ENCODE peak calls at places on chromosomes 7 and 10, in eight cellular contexts. Z is substantia nigra; N is kidney; W is effector memory CD4-positive, alpha-beta T cell; K is neural progenitor cell; H is CD8-positive, alpha-beta memory T cell; M is testis; C is mesendoderm. A is an unnamed sample.

GRCh38 chr10:49012603-49013002 is 73.0 kb upstream of the LRRC18 start:
- DNase-seq in Z (no peak), N (no peak), W (no peak), K (no peak), H (no peak), M (no peak), C (peak), A (no peak)

GRCh38 chr7:112449353-112449752 is 907 bp upstream of the IFRD1 start:
- DNase-seq in Z (no peak), N (no peak), W (no peak), K (no peak), H (no peak), M (no peak), C (no peak), A (no peak)

GRCh38 chr7:157699357-157700013 is 362.7 kb downstream of the DNAJB6 start:
- DNase-seq in Z (no peak), N (no peak), W (no peak), K (no peak), H (no peak), M (peak), C (no peak), A (no peak)

GRCh38 chr10:77357611-77358010 is 280.0 kb downstream of the KCNMA1 start:
- DNase-seq in Z (no peak), N (no peak), W (no peak), K (no peak), H (no peak), M (no peak), C (no peak), A (peak)

GRCh38 chr7:151310578-151310977 is 31.0 kb upstream of the NUB1 start:
- DNase-seq in Z (no peak), N (no peak), W (no peak), K (no peak), H (no peak), M (no peak), C (no peak), A (no peak)

GRCh38 chr10:7407368-7408002 is 3.3 kb downstream of the SFMBT2 start:
- DNase-seq in Z (no peak), N (peak), W (no peak), K (peak), H (no peak), M (no peak), C (peak), A (no peak)

GRCh38 chr10:86900955-86901354 is 56.5 kb downstream of the MMRN2 start:
- DNase-seq in Z (peak), N (no peak), W (no peak), K (no peak), H (no peak), M (peak), C (no peak), A (no peak)

GRCh38 chr10:3873728-3874461 is 88.9 kb upstream of the KLF6 start:
- DNase-seq in Z (no peak), N (no peak), W (no peak), K (peak), H (peak), M (no peak), C (peak), A (no peak)

GRCh38 chr10:124612611-124613498 is 131.3 kb downstream of the FAM53B start:
- DNase-seq in Z (no peak), N (no peak), W (no peak), K (peak), H (peak), M (peak), C (peak), A (no peak)

GRCh38 chr7:36473454-36474282 is 84.0 kb downstream of the ANLN start:
- DNase-seq in Z (peak), N (no peak), W (no peak), K (peak), H (no peak), M (peak), C (peak), A (peak)

GRCh38 chr10:102644066-102644645 is at the start of gene TRIM8:
- DNase-seq in Z (no peak), N (peak), W (peak), K (peak), H (peak), M (no peak), C (peak), A (no peak)

GRCh38 chr7:113756250-113756649 is 162.6 kb downstream of the PPP1R3A start:
- DNase-seq in Z (no peak), N (no peak), W (no peak), K (no peak), H (no peak), M (no peak), C (no peak), A (no peak)

GRCh38 chr7:121485457-121486243 is 89.5 kb upstream of the FAM3C start:
- DNase-seq in Z (no peak), N (no peak), W (no peak), K (no peak), H (no peak), M (no peak), C (no peak), A (no peak)

GRCh38 chr7:31948041-31948440 is 122.2 kb downstream of the PDE1C start:
- DNase-seq in Z (no peak), N (no peak), W (no peak), K (no peak), H (no peak), M (no peak), C (no peak), A (no peak)

GRCh38 chr10:16832351-16833080 is 15.3 kb upstream of the RSU1 start:
- DNase-seq in Z (no peak), N (no peak), W (no peak), K (no peak), H (no peak), M (no peak), C (no peak), A (peak)

GRCh38 chr10:11162828-11163599 is 145.3 kb downstream of the CELF2 start:
- DNase-seq in Z (no peak), N (no peak), W (peak), K (no peak), H (peak), M (peak), C (no peak), A (no peak)

GRCh38 chr7:69295971-69296370 is 302.3 kb upstream of the AUTS2 start:
- DNase-seq in Z (no peak), N (no peak), W (no peak), K (no peak), H (no peak), M (no peak), C (no peak), A (no peak)

GRCh38 chr10:110725809-110726641 is 81.9 kb downstream of the RBM20 start:
- DNase-seq in Z (no peak), N (no peak), W (no peak), K (no peak), H (no peak), M (no peak), C (peak), A (no peak)

DNA sequence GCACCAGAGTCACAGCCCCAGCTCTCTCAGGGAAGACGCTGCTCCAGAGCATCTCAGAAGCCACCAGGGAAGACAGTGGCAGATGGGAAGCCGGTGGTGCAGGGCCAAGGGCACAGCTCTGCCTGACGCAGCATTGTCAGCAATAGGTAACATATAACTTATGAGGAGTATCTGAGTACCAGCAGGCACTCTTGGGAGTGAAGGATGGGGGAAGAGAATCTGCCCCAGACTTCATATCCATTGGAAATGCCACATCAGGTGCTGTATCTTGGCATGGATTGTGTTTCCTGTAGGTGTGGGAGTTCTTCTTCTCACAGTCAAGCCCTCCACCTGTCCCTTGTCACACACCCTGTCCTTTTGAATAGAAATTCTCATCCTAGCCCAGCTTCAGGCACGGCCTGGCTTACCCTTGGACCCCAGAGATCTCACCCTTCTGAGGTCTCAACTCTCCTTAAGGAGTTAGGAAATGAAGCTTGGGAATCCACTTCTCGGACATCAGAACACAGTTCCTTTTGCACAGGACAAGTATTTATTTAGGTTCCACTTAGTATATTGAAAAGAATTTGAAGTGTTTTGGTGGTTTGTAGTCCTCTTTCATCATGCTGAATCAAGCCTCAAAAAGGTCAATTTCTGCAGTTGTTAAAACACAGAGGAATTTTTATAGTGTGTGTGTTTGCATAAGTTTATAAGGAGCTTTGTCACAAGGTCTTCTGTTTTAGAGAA is 9.9 kb downstream of the EPDR1 start:
- DNase-seq in Z (no peak), N (no peak), W (no peak), K (no peak), H (no peak), M (no peak), C (no peak), A (peak)
- H3K27ac ChIP-seq in Z (no peak), N (no peak), W (no peak), K (no peak), H (no peak), M (peak), C (no peak), A (no peak)

GRCh38 chr10:71990706-71991269 is 26.6 kb downstream of the CHST3 start:
- DNase-seq in Z (no peak), N (no peak), W (no peak), K (no peak), H (no peak), M (no peak), C (no peak), A (no peak)
- H3K27ac ChIP-seq in Z (peak), N (no peak), W (no peak), K (no peak), H (no peak), M (no peak), C (no peak), A (no peak)

GRCh38 chr10:58662314-58662713 is 149.6 kb downstream of the BICC1 start:
- DNase-seq in Z (no peak), N (no peak), W (no peak), K (no peak), H (no peak), M (no peak), C (no peak), A (no peak)
- H3K27ac ChIP-seq in Z (no peak), N (no peak), W (no peak), K (no peak), H (no peak), M (no peak), C (no peak), A (peak)

GRCh38 chr7:74176555-74176954 is 2.4 kb downstream of the EIF4H start:
- DNase-seq in Z (no peak), N (no peak), W (no peak), K (no peak), H (no peak), M (no peak), C (no peak), A (no peak)
- H3K27ac ChIP-seq in Z (no peak), N (no peak), W (no peak), K (no peak), H (no peak), M (no peak), C (no peak), A (no peak)

DNA sequence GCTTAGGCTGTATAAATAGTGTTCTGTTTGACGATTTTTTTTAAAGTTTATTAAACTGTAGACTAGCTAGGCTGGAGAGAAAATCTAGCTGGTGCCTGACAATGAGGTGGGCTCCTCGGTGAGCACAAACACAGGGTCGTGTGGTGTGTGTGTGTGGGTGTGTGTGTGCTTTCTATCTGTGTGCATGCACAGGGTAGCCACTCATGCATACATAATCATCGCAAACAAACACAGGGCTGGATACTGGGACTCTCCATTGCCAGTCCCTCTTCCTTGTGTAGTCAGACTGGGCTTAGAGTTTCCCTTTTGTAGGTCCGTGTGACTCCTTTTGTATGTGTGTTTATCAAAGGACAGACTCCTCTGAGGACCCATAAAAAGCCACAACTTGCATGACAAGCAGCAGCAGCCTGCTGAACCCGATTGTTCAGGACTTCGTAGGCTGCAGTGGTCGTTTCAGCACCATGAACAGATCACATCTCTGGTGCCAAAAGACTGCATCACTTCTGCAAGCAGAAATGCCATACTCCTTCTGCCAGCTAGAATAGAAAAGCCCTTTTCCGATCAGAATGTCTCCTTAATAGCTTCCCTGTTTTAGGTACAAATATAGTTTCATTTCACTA is 855 bp downstream of the VSTM2A start:
- DNase-seq in Z (no peak), N (no peak), W (no peak), K (peak), H (no peak), M (peak), C (peak), A (no peak)
- H3K27ac ChIP-seq in Z (no peak), N (no peak), W (no peak), K (no peak), H (no peak), M (no peak), C (no peak), A (no peak)

GRCh38 chr10:103739039-103739764 is 116.2 kb downstream of the SH3PXD2A start:
- DNase-seq in Z (no peak), N (no peak), W (no peak), K (peak), H (no peak), M (peak), C (peak), A (peak)
- H3K27ac ChIP-seq in Z (no peak), N (no peak), W (no peak), K (no peak), H (no peak), M (no peak), C (no peak), A (peak)

GRCh38 chr10:122338609-122339441 is 35.7 kb upstream of the PLEKHA1 start:
- DNase-seq in Z (no peak), N (no peak), W (no peak), K (no peak), H (no peak), M (no peak), C (no peak), A (no peak)
- H3K27ac ChIP-seq in Z (peak), N (no peak), W (no peak), K (no peak), H (no peak), M (no peak), C (no peak), A (no peak)

GRCh38 chr10:79318369-79318768 is 28.9 kb upstream of the PPIF start:
- DNase-seq in Z (no peak), N (peak), W (no peak), K (no peak), H (no peak), M (no peak), C (no peak), A (no peak)

GRCh38 chr10:79319372-79319771 is 27.9 kb upstream of the PPIF start:
- DNase-seq in Z (no peak), N (peak), W (no peak), K (no peak), H (no peak), M (no peak), C (no peak), A (no peak)

GRCh38 chr10:79314761-79315601 is 32.3 kb upstream of the PPIF start:
- DNase-seq in Z (no peak), N (no peak), W (no peak), K (no peak), H (no peak), M (no peak), C (no peak), A (no peak)

GRCh38 chr10:79315602-79315920 is 31.7 kb upstream of the PPIF start:
- DNase-seq in Z (no peak), N (no peak), W (no peak), K (no peak), H (no peak), M (no peak), C (no peak), A (no peak)

GRCh38 chr10:79316671-79317431 is 30.4 kb upstream of the PPIF start:
- DNase-seq in Z (no peak), N (no peak), W (no peak), K (no peak), H (no peak), M (no peak), C (no peak), A (peak)
- H3K27ac ChIP-seq in Z (no peak), N (no peak), W (no peak), K (no peak), H (no peak), M (no peak), C (peak), A (peak)

GRCh38 chr10:5550621-5551530 is 26.1 kb downstream of the CALML3 start:
- DNase-seq in Z (no peak), N (peak), W (no peak), K (no peak), H (no peak), M (no peak), C (no peak), A (no peak)

GRCh38 chr10:5551531-5552375 is 27.0 kb downstream of the CALML3 start:
- DNase-seq in Z (no peak), N (peak), W (no peak), K (no peak), H (no peak), M (no peak), C (no peak), A (no peak)

GRCh38 chr10:5549462-5550249 is 24.9 kb downstream of the CALML3 start:
- DNase-seq in Z (no peak), N (no peak), W (no peak), K (no peak), H (no peak), M (no peak), C (no peak), A (no peak)

GRCh38 chr10:5547934-5548660 is 23.3 kb downstream of the CALML3 start:
- DNase-seq in Z (no peak), N (peak), W (no peak), K (no peak), H (no peak), M (no peak), C (no peak), A (peak)

DNA sequence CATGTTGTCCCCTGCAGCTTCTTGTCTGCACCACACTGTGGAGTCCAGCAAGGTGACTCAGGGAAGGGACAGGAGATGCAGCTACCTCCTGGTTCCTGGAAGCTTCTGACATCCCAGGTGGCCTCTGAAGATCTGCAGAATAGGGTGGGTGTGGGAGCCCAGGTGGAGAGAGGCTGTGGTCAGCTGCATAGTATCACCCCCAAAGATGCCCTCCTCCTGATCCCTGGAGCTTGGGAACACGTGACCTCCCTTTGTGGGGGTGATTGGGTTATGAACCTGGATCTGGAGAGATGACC is 25.4 kb downstream of the CALML3 start:
- DNase-seq in Z (no peak), N (no peak), W (no peak), K (no peak), H (no peak), M (no peak), C (no peak), A (no peak)
- H3K27ac ChIP-seq in Z (no peak), N (no peak), W (no peak), K (no peak), H (no peak), M (no peak), C (no peak), A (no peak)

DNA sequence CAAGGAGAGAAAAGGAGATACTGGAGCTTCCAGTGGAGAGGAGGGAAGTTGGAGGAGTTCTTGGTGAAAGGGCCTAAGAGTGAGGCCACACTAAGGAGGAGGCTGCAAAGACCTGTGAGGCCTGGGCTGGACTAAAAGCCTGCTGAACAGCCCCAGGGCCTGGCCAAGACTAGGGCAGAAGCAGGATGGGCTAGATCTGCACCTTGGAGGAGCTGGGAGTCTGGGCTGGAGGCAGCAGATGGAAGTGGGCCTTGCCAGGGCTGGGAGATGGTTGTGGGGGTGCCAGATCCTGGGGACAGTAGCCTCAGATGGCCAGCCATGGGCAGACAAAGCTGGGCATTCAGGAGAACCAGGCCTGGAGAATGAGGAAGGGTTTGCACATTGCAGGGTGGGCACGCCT is 6.5 kb upstream of the PURB start:
- DNase-seq in Z (no peak), N (no peak), W (no peak), K (no peak), H (no peak), M (no peak), C (no peak), A (no peak)
- H3K27ac ChIP-seq in Z (peak), N (no peak), W (peak), K (no peak), H (peak), M (no peak), C (no peak), A (no peak)

A was measured in SJSA1.